ENCODE peak calls at places on chromosomes 13 and 19, in ten cellular contexts. One of them, this sample, is unnamed.
A peak's percentile ranks its signal among the peaks of the same experiment; 100 is the strongest.

GRCh38 chr13:49020940-49021548 is 45.3 kb downstream of the FNDC3A start:
- DNase-seq in fibroblast of pulmonary artery: peak; percentile 27
- DNase-seq in myocyte: peak; percentile 61
- DNase-seq in glutamatergic neuron: no peak
- DNase-seq in ascending aorta: no peak
- DNase-seq in stimulated activated CD8-positive, alpha-beta memory T cell treated with anti-CD3 and anti-CD28 coated beads, Interleukin-4, amount 100 ng/mL, for 1 hour: no peak
- DNase-seq in NCI-H1092 treated with DMSO at 0.1 percent for 48 hours: no peak
- DNase-seq in MCF 10A: peak; percentile 46
- DNase-seq in psoas muscle: no peak
- DNase-seq in activated CD4-positive, alpha-beta T cell treated with anti-CD3 and anti-CD28 coated beads, Interleukin-2, amount 50 U/mL, for 1 hour: no peak
- DNase-seq in this sample: no peak

GRCh38 chr13:74080762-74081161 is 53.4 kb downstream of the KLF12 start:
- DNase-seq in fibroblast of pulmonary artery: no peak
- DNase-seq in myocyte: no peak
- DNase-seq in glutamatergic neuron: no peak
- DNase-seq in ascending aorta: no peak
- DNase-seq in stimulated activated CD8-positive, alpha-beta memory T cell treated with anti-CD3 and anti-CD28 coated beads, Interleukin-4, amount 100 ng/mL, for 1 hour: no peak
- DNase-seq in NCI-H1092 treated with DMSO at 0.1 percent for 48 hours: no peak
- DNase-seq in MCF 10A: no peak
- DNase-seq in psoas muscle: no peak
- DNase-seq in activated CD4-positive, alpha-beta T cell treated with anti-CD3 and anti-CD28 coated beads, Interleukin-2, amount 50 U/mL, for 1 hour: no peak
- DNase-seq in this sample: no peak

GRCh38 chr13:32309812-32310706 is 5.1 kb downstream of the ZAR1L start:
- DNase-seq in fibroblast of pulmonary artery: peak; percentile 82
- DNase-seq in myocyte: peak; percentile 68
- DNase-seq in glutamatergic neuron: no peak
- DNase-seq in ascending aorta: no peak
- DNase-seq in stimulated activated CD8-positive, alpha-beta memory T cell treated with anti-CD3 and anti-CD28 coated beads, Interleukin-4, amount 100 ng/mL, for 1 hour: no peak
- DNase-seq in NCI-H1092 treated with DMSO at 0.1 percent for 48 hours: peak; percentile 59
- DNase-seq in MCF 10A: peak; percentile 72
- DNase-seq in psoas muscle: no peak
- DNase-seq in activated CD4-positive, alpha-beta T cell treated with anti-CD3 and anti-CD28 coated beads, Interleukin-2, amount 50 U/mL, for 1 hour: no peak
- DNase-seq in this sample: no peak

GRCh38 chr19:29622191-29623070 is 16.3 kb downstream of the POP4 start:
- DNase-seq in fibroblast of pulmonary artery: peak; percentile 54
- DNase-seq in myocyte: peak; percentile 47
- DNase-seq in glutamatergic neuron: no peak
- DNase-seq in ascending aorta: no peak
- DNase-seq in stimulated activated CD8-positive, alpha-beta memory T cell treated with anti-CD3 and anti-CD28 coated beads, Interleukin-4, amount 100 ng/mL, for 1 hour: no peak
- DNase-seq in NCI-H1092 treated with DMSO at 0.1 percent for 48 hours: no peak
- DNase-seq in MCF 10A: no peak
- DNase-seq in psoas muscle: no peak
- DNase-seq in activated CD4-positive, alpha-beta T cell treated with anti-CD3 and anti-CD28 coated beads, Interleukin-2, amount 50 U/mL, for 1 hour: no peak
- DNase-seq in this sample: no peak

GRCh38 chr13:43865892-43866291 is 13.6 kb downstream of the CCDC122 start:
- DNase-seq in fibroblast of pulmonary artery: peak; percentile 79
- DNase-seq in myocyte: peak; percentile 31
- DNase-seq in glutamatergic neuron: no peak
- DNase-seq in ascending aorta: no peak
- DNase-seq in stimulated activated CD8-positive, alpha-beta memory T cell treated with anti-CD3 and anti-CD28 coated beads, Interleukin-4, amount 100 ng/mL, for 1 hour: no peak
- DNase-seq in NCI-H1092 treated with DMSO at 0.1 percent for 48 hours: no peak
- DNase-seq in MCF 10A: peak; percentile 34
- DNase-seq in psoas muscle: no peak
- DNase-seq in activated CD4-positive, alpha-beta T cell treated with anti-CD3 and anti-CD28 coated beads, Interleukin-2, amount 50 U/mL, for 1 hour: no peak
- DNase-seq in this sample: no peak

GRCh38 chr13:22144806-22145205 is 473.9 kb downstream of the FGF9 start:
- DNase-seq in fibroblast of pulmonary artery: no peak
- DNase-seq in myocyte: no peak
- DNase-seq in glutamatergic neuron: no peak
- DNase-seq in ascending aorta: no peak
- DNase-seq in stimulated activated CD8-positive, alpha-beta memory T cell treated with anti-CD3 and anti-CD28 coated beads, Interleukin-4, amount 100 ng/mL, for 1 hour: no peak
- DNase-seq in NCI-H1092 treated with DMSO at 0.1 percent for 48 hours: no peak
- DNase-seq in MCF 10A: no peak
- DNase-seq in psoas muscle: no peak
- DNase-seq in activated CD4-positive, alpha-beta T cell treated with anti-CD3 and anti-CD28 coated beads, Interleukin-2, amount 50 U/mL, for 1 hour: no peak
- DNase-seq in this sample: no peak

GRCh38 chr13:43720780-43721397 is 65.9 kb downstream of the ENOX1 start:
- DNase-seq in fibroblast of pulmonary artery: peak; percentile 4
- DNase-seq in myocyte: no peak
- DNase-seq in glutamatergic neuron: no peak
- DNase-seq in ascending aorta: no peak
- DNase-seq in stimulated activated CD8-positive, alpha-beta memory T cell treated with anti-CD3 and anti-CD28 coated beads, Interleukin-4, amount 100 ng/mL, for 1 hour: no peak
- DNase-seq in NCI-H1092 treated with DMSO at 0.1 percent for 48 hours: no peak
- DNase-seq in MCF 10A: peak; percentile 43
- DNase-seq in psoas muscle: no peak
- DNase-seq in activated CD4-positive, alpha-beta T cell treated with anti-CD3 and anti-CD28 coated beads, Interleukin-2, amount 50 U/mL, for 1 hour: no peak
- DNase-seq in this sample: no peak

GRCh38 chr19:35457173-35457572 is 9.1 kb downstream of the FFAR2 start:
- DNase-seq in fibroblast of pulmonary artery: no peak
- DNase-seq in myocyte: no peak
- DNase-seq in glutamatergic neuron: no peak
- DNase-seq in ascending aorta: no peak
- DNase-seq in stimulated activated CD8-positive, alpha-beta memory T cell treated with anti-CD3 and anti-CD28 coated beads, Interleukin-4, amount 100 ng/mL, for 1 hour: no peak
- DNase-seq in NCI-H1092 treated with DMSO at 0.1 percent for 48 hours: no peak
- DNase-seq in MCF 10A: no peak
- DNase-seq in psoas muscle: no peak
- DNase-seq in activated CD4-positive, alpha-beta T cell treated with anti-CD3 and anti-CD28 coated beads, Interleukin-2, amount 50 U/mL, for 1 hour: no peak
- DNase-seq in this sample: no peak

GRCh38 chr13:80083516-80084085 is 257.3 kb downstream of the SPRY2 start:
- DNase-seq in fibroblast of pulmonary artery: peak; percentile 70
- DNase-seq in myocyte: peak; percentile 35
- DNase-seq in glutamatergic neuron: no peak
- DNase-seq in ascending aorta: no peak
- DNase-seq in stimulated activated CD8-positive, alpha-beta memory T cell treated with anti-CD3 and anti-CD28 coated beads, Interleukin-4, amount 100 ng/mL, for 1 hour: no peak
- DNase-seq in NCI-H1092 treated with DMSO at 0.1 percent for 48 hours: no peak
- DNase-seq in MCF 10A: peak; percentile 50
- DNase-seq in psoas muscle: no peak
- DNase-seq in activated CD4-positive, alpha-beta T cell treated with anti-CD3 and anti-CD28 coated beads, Interleukin-2, amount 50 U/mL, for 1 hour: no peak
- DNase-seq in this sample: no peak

GRCh38 chr19:7739801-7740659 is 7.3 kb downstream of the CD209 start:
- DNase-seq in fibroblast of pulmonary artery: no peak
- DNase-seq in myocyte: no peak
- DNase-seq in glutamatergic neuron: no peak
- DNase-seq in ascending aorta: no peak
- DNase-seq in stimulated activated CD8-positive, alpha-beta memory T cell treated with anti-CD3 and anti-CD28 coated beads, Interleukin-4, amount 100 ng/mL, for 1 hour: no peak
- DNase-seq in NCI-H1092 treated with DMSO at 0.1 percent for 48 hours: no peak
- DNase-seq in MCF 10A: no peak
- DNase-seq in psoas muscle: no peak
- DNase-seq in activated CD4-positive, alpha-beta T cell treated with anti-CD3 and anti-CD28 coated beads, Interleukin-2, amount 50 U/mL, for 1 hour: no peak
- DNase-seq in this sample: no peak

GRCh38 chr19:44943801-44944249 is 1.8 kb downstream of the APOC4 start:
- DNase-seq in fibroblast of pulmonary artery: no peak
- DNase-seq in myocyte: no peak
- DNase-seq in glutamatergic neuron: no peak
- DNase-seq in ascending aorta: peak; percentile 66
- DNase-seq in stimulated activated CD8-positive, alpha-beta memory T cell treated with anti-CD3 and anti-CD28 coated beads, Interleukin-4, amount 100 ng/mL, for 1 hour: no peak
- DNase-seq in NCI-H1092 treated with DMSO at 0.1 percent for 48 hours: no peak
- DNase-seq in MCF 10A: peak; percentile 51
- DNase-seq in psoas muscle: peak; percentile 31
- DNase-seq in activated CD4-positive, alpha-beta T cell treated with anti-CD3 and anti-CD28 coated beads, Interleukin-2, amount 50 U/mL, for 1 hour: no peak
- DNase-seq in this sample: peak; percentile 61

GRCh38 chr13:90868321-90868920 is 479.1 kb upstream of the MIR17HG start:
- DNase-seq in fibroblast of pulmonary artery: peak; percentile 51
- DNase-seq in myocyte: peak; percentile 44
- DNase-seq in glutamatergic neuron: peak; percentile 44
- DNase-seq in ascending aorta: no peak
- DNase-seq in stimulated activated CD8-positive, alpha-beta memory T cell treated with anti-CD3 and anti-CD28 coated beads, Interleukin-4, amount 100 ng/mL, for 1 hour: no peak
- DNase-seq in NCI-H1092 treated with DMSO at 0.1 percent for 48 hours: no peak
- DNase-seq in MCF 10A: peak; percentile 44
- DNase-seq in psoas muscle: no peak
- DNase-seq in activated CD4-positive, alpha-beta T cell treated with anti-CD3 and anti-CD28 coated beads, Interleukin-2, amount 50 U/mL, for 1 hour: no peak
- DNase-seq in this sample: no peak

GRCh38 chr19:40423938-40424337 is 1.9 kb downstream of the SERTAD1 start:
- DNase-seq in fibroblast of pulmonary artery: no peak
- DNase-seq in myocyte: no peak
- DNase-seq in glutamatergic neuron: no peak
- DNase-seq in ascending aorta: no peak
- DNase-seq in stimulated activated CD8-positive, alpha-beta memory T cell treated with anti-CD3 and anti-CD28 coated beads, Interleukin-4, amount 100 ng/mL, for 1 hour: no peak
- DNase-seq in NCI-H1092 treated with DMSO at 0.1 percent for 48 hours: no peak
- DNase-seq in MCF 10A: no peak
- DNase-seq in psoas muscle: no peak
- DNase-seq in activated CD4-positive, alpha-beta T cell treated with anti-CD3 and anti-CD28 coated beads, Interleukin-2, amount 50 U/mL, for 1 hour: no peak
- DNase-seq in this sample: no peak

This sample was measured in right atrium auricular region.